ENCODE peak calls at places on chromosomes 3 and 15, in six cellular contexts. D is A549, U is aorta, H is right cardiac atrium, B is sigmoid colon, T is PC-3. X is an unnamed sample.

GRCh38 chr3:172512363-172512762 is 10.9 kb downstream of the TNFSF10 start:
- DNase-seq in D (no peak), T (no peak), U (peak), H (peak), B (peak), X (no peak)

GRCh38 chr3:46892285-46893145 is 15.0 kb downstream of the PTH1R start:
- DNase-seq in U (peak), B (peak), H (peak), D (peak), T (peak), X (peak)

GRCh38 chr3:67018105-67018788 is 20.1 kb downstream of the KBTBD8 start:
- DNase-seq in H (peak), D (no peak), U (no peak), B (no peak), T (no peak), X (no peak)

GRCh38 chr3:160006282-160007163 is 17.9 kb downstream of the IL12A start:
- DNase-seq in T (peak), U (no peak), H (no peak), B (peak), D (peak), X (no peak)

GRCh38 chr15:55742927-55743614 is at the start of gene PRTG:
- DNase-seq in T (peak), H (peak), D (peak), B (peak), U (peak), X (peak)

GRCh38 chr3:64687781-64688515 is at the start of gene ADAMTS9:
- DNase-seq in H (peak), U (peak), T (no peak), B (peak), D (peak), X (peak)

GRCh38 chr15:33565099-33565498 is 254.3 kb downstream of the RYR3 start:
- DNase-seq in U (no peak), T (peak), D (no peak), B (no peak), H (no peak), X (no peak)

GRCh38 chr3:140244893-140245292 is 309.9 kb downstream of the CLSTN2 start:
- DNase-seq in H (no peak), T (no peak), U (no peak), B (no peak), D (no peak), X (no peak)

GRCh38 chr3:143974181-143974876 is 2.7 kb downstream of the DIPK2A start:
- DNase-seq in D (no peak), H (no peak), B (no peak), U (no peak), T (no peak), X (no peak)

GRCh38 chr3:2839886-2840285 is 270.3 kb downstream of the IL5RA start:
- DNase-seq in U (no peak), H (no peak), B (no peak), T (peak), D (no peak), X (no peak)

GRCh38 chr3:65883614-65884013 is 155.1 kb downstream of the MAGI1 start:
- DNase-seq in H (no peak), D (no peak), B (no peak), U (no peak), T (peak), X (no peak)

GRCh38 chr3:66372681-66373350 is 128.0 kb downstream of the LRIG1 start:
- DNase-seq in D (no peak), U (no peak), H (peak), T (peak), B (no peak), X (no peak)

GRCh38 chr15:50210462-50211264 is 28.7 kb downstream of the SLC27A2 start:
- DNase-seq in T (peak), B (no peak), D (no peak), H (no peak), U (no peak), X (no peak)

GRCh38 chr3:31291818-31292217 is 240.9 kb upstream of the STT3B start:
- DNase-seq in B (no peak), D (no peak), U (no peak), T (peak), H (no peak), X (no peak)

GRCh38 chr3:188149587-188149986 is 4.4 kb upstream of the LPP start:
- DNase-seq in T (no peak), U (no peak), D (no peak), H (no peak), B (no peak), X (no peak)

GRCh38 chr3:151552589-151552988 is 91.7 kb upstream of the IGSF10 start:
- DNase-seq in D (no peak), H (no peak), B (no peak), U (no peak), T (no peak), X (no peak)

GRCh38 chr3:105173972-105174371 is 192.7 kb upstream of the ALCAM start:
- DNase-seq in D (no peak), T (no peak), B (no peak), U (no peak), H (no peak), X (no peak)

GRCh38 chr3:100465871-100466777 is 26.3 kb upstream of the TMEM45A start:
- DNase-seq in U (no peak), H (no peak), B (no peak), T (no peak), D (no peak), X (no peak)

GRCh38 chr15:23411841-23412240 is 35.2 kb downstream of the GOLGA6L2 start:
- DNase-seq in B (peak), T (no peak), H (no peak), U (peak), D (no peak), X (no peak)

GRCh38 chr3:141275511-141275910 is 43.9 kb downstream of the PXYLP1 start:
- DNase-seq in U (no peak), D (no peak), H (no peak), B (no peak), T (peak), X (no peak)

GRCh38 chr15:59313703-59314332 is 58.9 kb downstream of the MYO1E start:
- DNase-seq in B (peak), T (peak), U (peak), D (peak), H (peak), X (peak)

GRCh38 chr3:126456766-126457388 is 18.8 kb downstream of the ZXDC start:
- DNase-seq in B (peak), U (no peak), D (no peak), H (no peak), T (no peak), X (no peak)

GRCh38 chr3:153357436-153357835 is 195.4 kb downstream of the RAP2B start:
- DNase-seq in T (peak), H (no peak), U (no peak), B (no peak), D (no peak), X (no peak)

GRCh38 chr3:192835818-192836468 is 81.7 kb downstream of the MB21D2 start:
- DNase-seq in T (no peak), B (peak), D (no peak), H (peak), U (no peak), X (no peak)

GRCh38 chr3:17290894-17291293 is 406.1 kb downstream of the PLCL2 start:
- DNase-seq in H (no peak), B (no peak), D (no peak), U (no peak), T (peak), X (no peak)

GRCh38 chr3:181410870-181411269 is 300.9 kb upstream of the SOX2 start:
- DNase-seq in B (no peak), H (no peak), U (no peak), T (no peak), D (no peak), X (no peak)

GRCh38 chr3:52246728-52247454 is 1.3 kb downstream of the PPM1M start:
- DNase-seq in D (no peak), H (peak), B (no peak), U (no peak), T (no peak), X (no peak)

GRCh38 chr3:46695177-46695961 is 1.9 kb upstream of the ALS2CL start:
- DNase-seq in U (peak), D (peak), B (peak), H (peak), T (peak), X (no peak)

GRCh38 chr3:194046995-194047681 is 88.8 kb upstream of the HES1 start:
- DNase-seq in T (no peak), U (peak), D (no peak), B (peak), H (peak), X (no peak)

GRCh38 chr15:93028632-93029612 is 60.1 kb downstream of the RGMA start:
- DNase-seq in H (peak), D (no peak), T (peak), B (peak), U (peak), X (peak)

GRCh38 chr15:42457445-42458442 is 33.2 kb downstream of the ZNF106 start:
- DNase-seq in H (peak), B (peak), T (no peak), D (no peak), U (peak), X (peak)

GRCh38 chr3:132225664-132226063 is 91.5 kb upstream of the ACP3 start:
- DNase-seq in U (no peak), H (no peak), D (no peak), T (peak), B (no peak), X (no peak)

GRCh38 chr3:187926620-187927019 is 181.4 kb upstream of the BCL6 start:
- DNase-seq in T (no peak), B (no peak), D (no peak), U (no peak), H (no peak), X (no peak)

GRCh38 chr3:190424478-190425439 is 24.9 kb downstream of the TMEM207 start:
- DNase-seq in T (peak), D (peak), B (no peak), H (peak), U (peak), X (no peak)

GRCh38 chr15:84750583-84751092 is 2.2 kb downstream of the ZNF592 start:
- DNase-seq in T (no peak), B (no peak), U (no peak), D (no peak), H (no peak), X (no peak)
- H3K4me3 ChIP-seq in T (peak), B (peak), U (no peak), D (peak), H (no peak), X (peak)

DNA sequence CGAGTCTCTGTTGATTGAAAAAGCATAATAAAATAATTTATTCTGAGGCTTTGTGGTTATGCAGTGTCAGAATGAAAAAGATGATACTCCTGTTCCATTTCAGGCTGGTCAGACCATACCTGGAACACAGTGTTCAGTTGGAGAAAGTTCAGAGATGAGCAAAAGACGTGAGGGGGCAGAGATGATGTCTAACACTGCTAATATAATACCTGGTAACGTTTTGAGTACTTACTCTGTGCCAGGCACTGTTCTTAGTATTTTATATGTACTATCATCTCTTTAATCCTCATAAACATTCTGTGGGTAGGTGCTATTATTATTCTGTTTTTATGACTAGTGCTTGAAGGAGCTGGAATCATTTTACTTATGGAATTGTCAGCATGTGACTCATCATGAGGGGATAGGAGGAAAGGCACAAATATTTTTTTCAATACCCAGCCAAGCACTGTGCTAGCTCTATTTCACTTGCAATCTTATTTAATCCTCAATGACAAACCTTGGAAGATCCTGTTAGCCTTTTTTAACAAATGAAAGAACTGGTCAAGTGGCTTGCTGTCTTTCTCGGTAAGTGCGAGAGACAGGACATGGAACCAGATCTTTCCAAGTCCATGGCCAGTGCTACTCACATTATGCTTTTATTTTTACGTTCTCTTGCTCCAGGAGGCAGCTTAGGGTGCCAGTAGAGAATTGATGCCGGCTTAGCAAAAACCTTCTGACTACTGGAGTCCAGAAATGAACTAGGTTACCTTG is 31.9 kb downstream of the IQGAP1 start:
- DNase-seq in H (no peak), B (no peak), T (peak), U (no peak), D (peak), X (no peak)
- H3K27ac ChIP-seq in H (peak), B (peak), T (peak), U (peak), D (peak), X (peak)

GRCh38 chr15:77905301-77905920 is 172.1 kb downstream of the TBC1D2B start:
- DNase-seq in T (no peak), H (peak), D (no peak), U (no peak), B (peak), X (peak)

GRCh38 chr15:77901921-77902750 is 175.4 kb downstream of the TBC1D2B start:
- DNase-seq in H (peak), T (no peak), D (peak), B (peak), U (no peak), X (peak)

GRCh38 chr15:77904901-77905300 is 172.6 kb downstream of the TBC1D2B start:
- DNase-seq in U (no peak), T (no peak), D (no peak), B (peak), H (no peak), X (peak)

GRCh38 chr15:77901251-77901881 is 176.1 kb downstream of the TBC1D2B start:
- DNase-seq in T (no peak), B (peak), U (no peak), D (no peak), H (peak), X (peak)

GRCh38 chr15:77904436-77904821 is 173.1 kb downstream of the TBC1D2B start:
- DNase-seq in T (no peak), H (peak), B (peak), U (no peak), D (no peak), X (peak)
- H3K4me3 ChIP-seq in T (no peak), H (no peak), B (no peak), U (no peak), D (no peak), X (no peak)

DNA sequence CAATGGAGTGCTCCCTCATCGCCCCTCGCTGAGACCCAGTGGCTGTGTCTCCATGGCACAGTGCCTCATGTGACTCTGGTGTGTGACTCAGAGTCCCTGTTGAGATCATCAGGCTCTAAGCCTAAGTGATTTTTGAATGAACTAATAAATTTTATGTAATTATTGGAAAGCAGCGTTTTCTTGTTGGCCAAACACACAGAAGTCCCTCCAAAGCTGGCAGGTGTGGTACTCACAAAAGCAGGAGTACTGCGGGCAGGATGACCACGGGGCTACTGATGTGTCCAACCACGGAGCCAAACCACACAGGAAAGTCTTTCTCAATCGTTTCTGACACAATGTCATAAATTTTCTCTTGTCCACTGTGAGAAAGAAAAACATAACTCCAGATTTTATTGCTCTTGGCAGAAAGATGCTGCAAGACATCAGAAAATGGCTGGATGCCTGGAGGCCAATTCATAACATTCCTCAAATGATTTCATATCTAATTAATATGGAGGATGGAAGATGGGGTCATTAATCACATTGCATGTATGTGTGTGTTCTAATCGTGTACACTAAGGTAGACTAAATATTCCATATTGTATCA is 14.6 kb upstream of the STARD5 start:
- DNase-seq in B (peak), H (peak), U (peak), D (no peak), T (peak), X (peak)
- H3K27ac ChIP-seq in B (peak), H (peak), U (peak), D (no peak), T (peak), X (peak)

GRCh38 chr3:48118928-48119327 is 69.3 kb downstream of the CDC25A start:
- DNase-seq in U (no peak), T (no peak), H (no peak), D (no peak), B (no peak), X (no peak)
- H3K4me3 ChIP-seq in U (no peak), T (no peak), H (no peak), D (no peak), B (no peak), X (peak)

GRCh38 chr3:158660711-158661110 is 11.7 kb downstream of the LXN start:
- DNase-seq in T (no peak), U (no peak), D (no peak), B (no peak), H (no peak), X (no peak)

GRCh38 chr3:158658889-158659288 is 13.6 kb downstream of the LXN start:
- DNase-seq in D (no peak), U (no peak), T (no peak), B (no peak), H (no peak), X (no peak)

GRCh38 chr3:158663832-158664231 is 8.6 kb downstream of the LXN start:
- DNase-seq in H (no peak), D (no peak), B (no peak), U (no peak), T (no peak), X (no peak)

DNA sequence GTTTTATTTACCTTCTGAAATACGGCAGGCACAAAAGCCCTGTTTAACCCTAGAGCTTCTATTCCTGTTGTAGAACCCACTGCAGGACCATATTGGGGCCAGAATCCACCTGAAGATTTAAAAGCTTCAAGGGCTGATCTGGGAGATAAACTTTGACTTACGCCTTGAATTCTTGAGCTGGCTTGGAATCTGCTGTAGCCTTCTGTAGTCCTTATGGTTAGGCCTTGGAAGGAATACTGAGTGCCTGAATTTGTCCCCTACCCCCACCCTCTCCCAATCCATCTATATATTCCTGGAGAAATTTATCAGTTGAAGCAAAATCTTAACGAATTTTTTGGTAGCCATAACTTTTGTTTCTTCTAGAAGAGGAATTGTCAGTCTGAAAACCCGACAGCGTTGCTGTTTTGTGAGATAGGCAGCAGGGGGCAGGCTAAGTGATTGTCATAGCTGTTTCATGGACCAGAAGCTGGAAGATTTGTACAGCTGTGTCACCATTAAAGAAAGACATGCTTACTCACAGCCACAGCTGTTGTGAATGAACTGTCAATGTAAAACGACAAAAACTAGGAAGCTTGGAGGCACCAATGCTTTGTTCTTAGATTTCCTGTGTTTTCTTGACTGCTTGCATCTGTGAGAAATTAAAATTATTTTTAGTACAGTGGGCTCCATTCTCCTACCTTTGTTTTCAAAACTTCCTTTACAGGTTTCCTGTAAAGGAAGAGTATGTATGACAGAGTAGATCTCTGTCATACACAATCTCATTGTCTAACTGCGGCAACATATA is 12.8 kb downstream of the LXN start:
- DNase-seq in H (peak), B (peak), U (no peak), T (peak), D (peak), X (no peak)
- H3K27ac ChIP-seq in H (no peak), B (peak), U (no peak), T (peak), D (no peak), X (no peak)

GRCh38 chr15:31179683-31180082 is 78.2 kb upstream of the TRPM1 start:
- DNase-seq in U (no peak), D (no peak), T (no peak), H (no peak), B (no peak), X (no peak)
- H3K4me3 ChIP-seq in U (no peak), D (no peak), T (no peak), H (no peak), B (no peak), X (no peak)

GRCh38 chr3:10265833-10266232 is 17.6 kb downstream of the TATDN2 start:
- DNase-seq in H (no peak), D (no peak), B (peak), T (no peak), U (peak), X (no peak)

GRCh38 chr3:10269443-10269842 is 21.2 kb downstream of the TATDN2 start:
- DNase-seq in T (no peak), B (no peak), U (peak), H (no peak), D (no peak), X (no peak)

GRCh38 chr3:10268930-10269329 is 20.7 kb downstream of the TATDN2 start:
- DNase-seq in D (no peak), B (no peak), H (no peak), U (peak), T (no peak), X (no peak)

GRCh38 chr3:10263549-10264363 is 15.5 kb downstream of the TATDN2 start:
- DNase-seq in U (peak), T (peak), B (peak), H (no peak), D (peak), X (no peak)

DNA sequence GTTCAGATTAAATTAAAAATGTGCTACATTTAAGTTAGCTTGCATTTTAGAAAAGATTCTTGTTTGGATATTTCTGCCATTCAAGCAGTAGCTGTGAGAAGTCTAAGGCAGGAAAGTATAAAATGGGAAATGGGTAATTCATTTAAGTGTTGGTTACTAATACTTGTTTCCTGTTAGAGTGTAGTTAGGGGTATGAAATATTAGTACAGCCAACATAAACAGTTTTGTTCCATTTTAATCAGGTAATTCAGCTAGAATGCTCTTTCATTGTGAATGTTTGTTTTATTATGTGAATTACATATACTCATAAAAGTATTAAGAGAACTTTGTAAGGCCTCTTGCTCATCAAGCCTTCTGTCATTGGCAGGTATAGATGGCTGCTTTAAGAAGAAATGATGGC is 19.9 kb downstream of the TATDN2 start:
- DNase-seq in U (no peak), H (no peak), B (no peak), T (no peak), D (no peak), X (no peak)
- H3K27ac ChIP-seq in U (no peak), H (no peak), B (no peak), T (no peak), D (no peak), X (no peak)

X was measured in coronary artery.